ENCODE peak calls at places on chromosomes 6 and 20, in six cellular contexts. P is adrenal gland, K is ovary, R is A549, I is right lobe of liver, B is testis. T is an unnamed sample.

GRCh38 chr6:39171489-39172376 is 56.7 kb upstream of the SAYSD1 start:
- DNase-seq in P (no peak), K (no peak), R (no peak), I (no peak), B (no peak), T (no peak)

GRCh38 chr6:35173068-35174042 is 32.2 kb upstream of the TCP11 start:
- DNase-seq in P (no peak), K (no peak), R (no peak), I (no peak), B (no peak), T (no peak)

GRCh38 chr6:115830895-115831294 is 229.8 kb downstream of the FRK start:
- DNase-seq in P (no peak), K (no peak), R (peak; percentile 2), I (no peak), B (no peak), T (no peak)

GRCh38 chr6:135514706-135515105 is 17.2 kb upstream of the AHI1 start:
- DNase-seq in P (no peak), K (no peak), R (no peak), I (no peak), B (no peak), T (no peak)

GRCh38 chr6:34661379-34661778 is 35.2 kb downstream of the ILRUN start:
- DNase-seq in P (no peak), K (no peak), R (no peak), I (no peak), B (no peak), T (no peak)

GRCh38 chr6:39236742-39237141 is 7.5 kb upstream of the KCNK5 start:
- DNase-seq in P (no peak), K (no peak), R (no peak), I (no peak), B (no peak), T (no peak)

GRCh38 chr20:55581519-55581918 is 423.8 kb downstream of the CBLN4 start:
- DNase-seq in P (no peak), K (no peak), R (no peak), I (no peak), B (no peak), T (no peak)

GRCh38 chr20:39829255-39829654 is 859.8 kb downstream of the MAFB start:
- DNase-seq in P (no peak), K (no peak), R (no peak), I (no peak), B (no peak), T (no peak)

GRCh38 chr6:16324622-16325225 is 86.3 kb downstream of the GMPR start:
- DNase-seq in P (no peak), K (no peak), R (no peak), I (no peak), B (no peak), T (no peak)
- H3K4me1 ChIP-seq in P (peaks cover 29% of the 10 kb centered on the region), K (peaks cover 3% of the 10 kb centered on the region), R (peaks cover 7% of the 10 kb centered on the region), I (no peaks in the 10 kb centered on the region), B (peaks cover 67% of the 10 kb centered on the region), T (peaks cover 56% of the 10 kb centered on the region)

GRCh38 chr6:152981219-152981618 is 1.6 kb downstream of the FBXO5 start:
- DNase-seq in P (no peak), K (no peak), R (no peak), I (no peak), B (no peak), T (no peak)

GRCh38 chr6:152982768-152983636 is at the start of gene FBXO5:
- DNase-seq in P (peak; percentile 97), K (peak; percentile 97), R (peak; percentile 70), I (peak; percentile 99), B (peak; percentile 98), T (peak; percentile 97)

GRCh38 chr6:152984387-152984872 is 1.6 kb upstream of the FBXO5 start:
- DNase-seq in P (no peak), K (no peak), R (no peak), I (no peak), B (no peak), T (no peak)

GRCh38 chr6:152981989-152982767 is 663 bp downstream of the FBXO5 start:
- DNase-seq in P (peak; percentile 35), K (peak; percentile 64), R (no peak), I (no peak), B (no peak), T (no peak)

DNA sequence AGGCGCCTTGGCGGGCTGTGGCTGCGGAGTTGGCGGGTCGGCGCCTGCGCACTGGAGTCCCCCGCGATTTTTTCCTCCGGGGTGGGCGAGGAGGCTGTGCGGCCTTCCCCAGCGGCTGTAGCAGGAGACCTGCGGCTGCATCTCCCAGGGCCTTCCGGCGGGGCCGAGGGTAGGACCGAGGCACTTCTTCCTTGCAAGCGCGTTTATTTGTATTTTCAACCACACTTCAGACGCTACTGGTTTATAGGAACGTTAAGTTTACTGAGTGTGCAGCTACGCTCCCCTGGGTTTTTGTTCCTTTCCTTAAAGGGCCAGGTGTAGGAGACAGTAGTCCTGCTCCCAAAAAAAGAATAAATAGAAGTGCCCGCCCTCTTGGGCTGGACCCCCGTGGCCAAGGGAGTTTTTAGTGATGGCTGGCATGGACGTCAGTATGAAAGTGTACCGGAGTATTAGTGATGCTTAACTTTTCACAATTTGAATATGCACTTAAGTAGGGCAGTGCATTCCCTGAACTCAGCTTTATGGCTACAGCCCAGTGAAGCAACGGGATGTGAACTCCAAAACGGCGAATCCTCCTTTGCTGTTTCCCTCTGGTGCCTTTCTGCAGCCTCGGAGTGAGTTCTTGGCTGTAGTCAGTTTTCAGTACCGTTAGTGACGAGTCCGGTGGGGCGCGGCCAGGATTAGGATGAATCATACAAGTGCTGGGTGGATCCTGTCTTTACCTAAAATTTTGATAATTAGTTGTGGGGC is 971 bp upstream of the FBXO5 start:
- DNase-seq in P (peak; percentile 92), K (peak; percentile 97), R (peak; percentile 76), I (peak; percentile 97), B (peak; percentile 87), T (peak; percentile 73)
- TF ChIP-seq POLR2A in P (peak; percentile 44), K (peak; percentile 3), R (peak; percentile 51), I (peak; percentile 42), B (no peak), T (no peak)

GRCh38 chr20:63521602-63522001 is 1.0 kb downstream of the PPDPF start:
- DNase-seq in P (no peak), K (no peak), R (no peak), I (peak; percentile 36), B (no peak), T (no peak)

GRCh38 chr20:63520594-63520938 is at the start of gene PPDPF:
- DNase-seq in P (peak; percentile 79), K (peak; percentile 89), R (peak; percentile 82), I (peak; percentile 87), B (peak; percentile 89), T (peak; percentile 60)

GRCh38 chr20:63522091-63522868 is 1.7 kb downstream of the PPDPF start:
- DNase-seq in P (no peak), K (no peak), R (no peak), I (peak; percentile 21), B (no peak), T (no peak)

GRCh38 chr20:63519765-63520593 is 586 bp upstream of the PPDPF start:
- DNase-seq in P (peak; percentile 36), K (peak; percentile 81), R (peak; percentile 69), I (peak; percentile 72), B (peak; percentile 34), T (peak; percentile 46)

DNA sequence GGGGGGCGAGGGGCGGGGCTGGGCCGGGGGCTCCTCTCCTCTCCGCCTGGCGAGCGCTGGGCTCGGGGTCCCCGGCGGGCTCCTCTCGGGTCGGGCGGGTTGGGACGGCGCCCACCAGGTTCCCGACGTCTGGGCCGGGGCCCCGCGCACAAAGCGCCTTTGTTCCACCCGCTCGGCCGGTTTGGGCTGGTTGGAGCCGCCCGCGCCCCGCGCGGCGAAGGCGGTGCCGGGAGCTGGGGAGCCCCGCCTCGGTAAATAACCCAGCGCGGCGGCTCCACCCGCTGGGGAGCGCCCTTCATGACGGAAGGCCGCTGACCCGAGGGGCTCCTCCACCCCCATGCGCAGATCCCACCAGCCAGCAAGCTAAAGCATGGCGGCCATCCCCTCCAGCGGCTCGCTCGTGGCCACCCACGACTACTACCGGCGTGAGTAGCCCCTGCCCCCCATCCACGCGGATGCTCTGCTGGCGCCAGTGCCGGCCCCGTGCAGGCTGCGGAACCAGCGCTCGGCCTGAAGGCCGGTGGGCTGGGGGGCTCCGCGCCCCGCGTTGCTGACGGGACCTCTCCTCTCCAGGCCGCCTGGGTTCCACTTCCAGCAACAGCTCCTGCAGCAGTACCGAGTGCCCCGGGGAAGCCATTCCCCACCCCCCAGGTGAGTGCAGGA is 505 bp downstream of the PPDPF start:
- DNase-seq in P (peak; percentile 55), K (peak; percentile 81), R (peak; percentile 62), I (peak; percentile 77), B (peak; percentile 65), T (no peak)
- H3K27ac ChIP-seq in P (peak overlapping the region; percentile 65), K (peak overlapping the region; percentile 92), R (peak overlapping the region; percentile 88), I (peak overlapping the region; percentile 98), B (peak overlapping the region; percentile 82), T (peak overlapping the region; percentile 88)

GRCh38 chr20:460707-461106 is 1.6 kb downstream of the TBC1D20 start:
- DNase-seq in P (no peak), K (no peak), R (peak; percentile 54), I (peak; percentile 55), B (peak; percentile 68), T (peak; percentile 64)

GRCh38 chr20:458766-459165 is 3.6 kb downstream of the TBC1D20 start:
- DNase-seq in P (no peak), K (no peak), R (no peak), I (no peak), B (no peak), T (no peak)

GRCh38 chr20:461254-462198 is 807 bp downstream of the TBC1D20 start:
- DNase-seq in P (peak; percentile 59), K (peak; percentile 56), R (peak; percentile 76), I (peak; percentile 70), B (peak; percentile 66), T (peak; percentile 30)

GRCh38 chr20:462199-462991 is at the start of gene TBC1D20:
- DNase-seq in P (peak; percentile 83), K (peak; percentile 87), R (peak; percentile 92), I (peak; percentile 90), B (peak; percentile 90), T (peak; percentile 64)

DNA sequence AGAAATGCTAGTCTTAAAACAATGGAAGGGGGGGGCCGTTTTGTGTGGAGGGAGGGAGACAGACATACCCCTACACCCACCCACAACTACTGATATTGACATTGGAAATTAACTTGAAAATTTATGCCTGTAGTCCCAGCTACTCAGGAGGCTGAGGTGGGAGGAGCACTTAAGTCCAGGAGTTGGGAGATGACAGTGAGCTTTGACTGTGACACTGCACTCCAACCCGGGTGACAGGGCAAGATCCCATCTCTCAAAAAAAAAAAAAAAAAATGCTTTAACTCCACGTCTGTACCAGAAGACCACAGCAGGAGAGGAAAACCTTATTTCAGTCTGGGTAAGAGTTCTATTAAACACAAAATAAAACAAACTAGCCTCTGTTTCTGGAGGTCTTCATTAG is 2.2 kb downstream of the TBC1D20 start:
- DNase-seq in P (no peak), K (no peak), R (no peak), I (no peak), B (no peak), T (no peak)
- H3K4me1 ChIP-seq in P (peaks cover 41% of the 10 kb centered on the region), K (peaks cover 7% of the 10 kb centered on the region), R (peaks cover 25% of the 10 kb centered on the region), I (peaks cover 4% of the 10 kb centered on the region), B (peaks cover 26% of the 10 kb centered on the region), T (peaks cover 40% of the 10 kb centered on the region)

DNA sequence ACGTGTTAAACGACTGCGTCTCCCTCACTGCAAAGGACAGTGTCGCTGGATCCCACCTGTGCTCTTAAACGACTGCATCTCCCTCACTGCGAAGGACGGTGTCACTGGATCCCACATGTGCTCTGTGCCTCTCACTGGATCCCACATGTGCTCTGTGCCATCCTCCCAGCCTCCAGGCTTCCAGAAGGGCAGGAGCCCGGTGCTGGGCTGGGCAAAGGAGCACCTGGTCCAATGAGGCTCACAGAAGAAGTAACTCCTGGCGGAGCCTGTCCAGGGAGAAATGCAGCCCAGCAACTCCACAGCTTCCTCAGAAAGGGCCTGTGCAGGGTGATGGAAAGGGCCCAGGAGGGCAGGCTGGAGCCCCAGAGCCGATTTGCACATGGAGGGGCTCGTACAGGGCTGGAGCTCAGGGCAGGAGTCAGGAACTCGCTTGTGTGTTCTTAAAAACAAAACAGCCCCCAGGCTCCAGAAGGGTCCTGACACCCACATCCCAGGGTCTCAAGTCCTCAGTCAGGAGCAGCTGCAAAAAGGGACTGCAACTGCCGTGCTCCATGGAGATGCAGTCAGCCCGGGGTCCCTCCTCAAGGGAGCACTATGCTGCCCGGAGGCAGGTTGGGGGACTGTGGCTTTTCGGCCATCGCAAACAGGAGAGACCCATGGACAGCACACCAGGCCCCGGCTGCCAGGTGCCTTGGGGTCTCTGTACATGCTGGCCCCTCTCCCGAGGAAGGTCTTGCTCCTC is 52.7 kb downstream of the DLL1 start:
- DNase-seq in P (no peak), K (peak; percentile 13), R (no peak), I (no peak), B (no peak), T (no peak)
- TF ChIP-seq POLR2A in P (no peak), K (no peak), R (no peak), I (no peak), B (no peak), T (no peak)

T was measured in gastrocnemius medialis.